ENCODE peak calls at places on chromosome 3, in eight cellular contexts. I, Z, J, M, L, Q, D and P are unnamed samples.

GRCh38 chr3:31010491-31010890 is 116.0 kb upstream of the GADL1 start:
- DNase-seq in I (no peak), Z (no peak), J (no peak), M (peak), L (no peak), Q (peak), D (no peak), P (no peak)

GRCh38 chr3:9747267-9747666 is 2.5 kb upstream of the OGG1 start:
- DNase-seq in I (no peak), Z (no peak), J (no peak), M (no peak), L (no peak), Q (no peak), D (no peak), P (no peak)

GRCh38 chr3:8538904-8539303 is 37.3 kb downstream of the LMCD1 start:
- DNase-seq in I (no peak), Z (no peak), J (no peak), M (peak), L (no peak), Q (peak), D (no peak), P (no peak)

GRCh38 chr3:58416191-58416590 is 17.4 kb downstream of the PDHB start:
- DNase-seq in I (no peak), Z (no peak), J (no peak), M (no peak), L (no peak), Q (no peak), D (no peak), P (no peak)

GRCh38 chr3:130816873-130817445 is 70.3 kb upstream of the PIK3R4 start:
- DNase-seq in I (no peak), Z (no peak), J (no peak), M (no peak), L (no peak), Q (no peak), D (no peak), P (no peak)

GRCh38 chr3:183845608-183846288 is 20.4 kb upstream of the MAP6D1 start:
- DNase-seq in I (no peak), Z (no peak), J (no peak), M (no peak), L (no peak), Q (no peak), D (no peak), P (no peak)

GRCh38 chr3:127597020-127597771 is 1.0 kb upstream of the MCM2 start:
- DNase-seq in I (no peak), Z (no peak), J (no peak), M (no peak), L (no peak), Q (no peak), D (no peak), P (no peak)

GRCh38 chr3:13179181-13179580 is 106.0 kb upstream of the IQSEC1 start:
- DNase-seq in I (no peak), Z (no peak), J (no peak), M (no peak), L (no peak), Q (no peak), D (no peak), P (no peak)

GRCh38 chr3:10548997-10549396 is 43.6 kb upstream of the ATP2B2 start:
- DNase-seq in I (no peak), Z (no peak), J (no peak), M (no peak), L (no peak), Q (no peak), D (no peak), P (no peak)

GRCh38 chr3:182802413-182802812 is 9.1 kb downstream of the ATP11B start:
- DNase-seq in I (no peak), Z (no peak), J (no peak), M (no peak), L (no peak), Q (no peak), D (peak), P (no peak)

GRCh38 chr3:17151598-17152373 is 267.0 kb downstream of the PLCL2 start:
- DNase-seq in I (no peak), Z (no peak), J (no peak), M (no peak), L (no peak), Q (no peak), D (no peak), P (no peak)

GRCh38 chr3:71893120-71893519 is 108.2 kb upstream of the PROK2 start:
- DNase-seq in I (no peak), Z (no peak), J (no peak), M (no peak), L (no peak), Q (no peak), D (no peak), P (no peak)

GRCh38 chr3:134952372-134952771 is 157.3 kb downstream of the EPHB1 start:
- DNase-seq in I (no peak), Z (no peak), J (no peak), M (no peak), L (no peak), Q (no peak), D (no peak), P (no peak)

GRCh38 chr3:151210676-151211381 is 7.8 kb upstream of the GPR171 start:
- DNase-seq in I (no peak), Z (no peak), J (no peak), M (peak), L (no peak), Q (no peak), D (no peak), P (no peak)

DNA sequence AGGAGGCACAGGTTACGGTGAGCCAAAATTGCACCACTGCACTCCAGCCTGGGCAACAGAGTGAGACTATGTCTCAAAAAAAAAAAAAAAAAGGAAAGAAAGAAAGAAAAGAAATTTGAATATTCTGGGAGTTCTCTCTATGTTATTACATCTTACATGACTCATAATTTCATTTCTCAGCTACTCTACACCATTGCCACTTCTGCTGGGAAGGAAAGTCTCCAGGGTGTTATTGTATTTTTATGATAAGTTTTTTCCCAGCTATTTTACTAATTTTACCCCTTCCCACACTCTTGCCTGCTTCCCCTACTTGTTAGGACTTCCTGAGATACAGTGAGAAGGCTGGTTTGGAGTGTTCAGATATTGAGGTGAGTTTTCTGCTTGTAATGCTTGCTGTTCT is 69.6 kb upstream of the UMPS start:
- DNase-seq in I (no peak), Z (no peak), J (no peak), M (no peak), L (no peak), Q (no peak), D (no peak), P (no peak)
- H3K4me3 ChIP-seq in I (no peak), Z (no peak), J (no peak), M (no peak), L (no peak), Q (no peak), D (no peak), P (no peak)

GRCh38 chr3:47863391-47864128 is 60.6 kb downstream of the DHX30 start:
- DNase-seq in I (no peak), Z (no peak), J (no peak), M (no peak), L (no peak), Q (no peak), D (no peak), P (no peak)

GRCh38 chr3:47868306-47868705 is 65.4 kb downstream of the DHX30 start:
- DNase-seq in I (no peak), Z (no peak), J (no peak), M (no peak), L (no peak), Q (no peak), D (no peak), P (no peak)

GRCh38 chr3:47867451-47868017 is 64.6 kb downstream of the DHX30 start:
- DNase-seq in I (no peak), Z (no peak), J (no peak), M (no peak), L (no peak), Q (no peak), D (no peak), P (no peak)

GRCh38 chr3:47870156-47870555 is 67.2 kb downstream of the DHX30 start:
- DNase-seq in I (no peak), Z (no peak), J (no peak), M (no peak), L (no peak), Q (no peak), D (no peak), P (no peak)

DNA sequence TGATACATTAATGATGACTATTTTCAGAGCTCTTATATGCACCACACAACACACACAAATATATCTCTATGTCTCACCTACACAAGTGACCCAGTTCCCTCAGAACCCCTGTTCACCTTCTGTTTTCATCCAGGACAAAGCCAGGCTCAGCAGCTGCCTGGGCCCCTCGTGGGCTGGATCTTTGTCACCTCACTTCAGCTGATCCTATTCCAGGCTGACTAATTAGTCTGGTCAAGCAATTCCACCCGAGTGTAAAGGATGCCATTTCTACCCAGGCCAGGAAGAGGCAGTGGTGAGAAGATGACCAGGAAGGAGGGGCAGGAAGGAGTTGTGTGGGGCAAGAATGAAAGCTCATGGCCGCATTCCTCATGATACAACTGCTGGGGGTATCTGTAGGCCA is 62.3 kb downstream of the DHX30 start:
- DNase-seq in I (no peak), Z (no peak), J (no peak), M (no peak), L (no peak), Q (no peak), D (no peak), P (no peak)
- TF ChIP-seq CTCF in I (no peak), Z (no peak), J (no peak), M (no peak), L (no peak), Q (peak), D (no peak), P (peak)

GRCh38 chr3:123961508-123961856 is 453 bp upstream of the CCDC14 start:
- DNase-seq in I (no peak), Z (no peak), J (no peak), M (no peak), L (no peak), Q (no peak), D (no peak), P (no peak)
- H3K4me3 ChIP-seq in I (peak), Z (peak), J (peak), M (peak), L (peak), Q (peak), D (peak), P (peak)

DNA sequence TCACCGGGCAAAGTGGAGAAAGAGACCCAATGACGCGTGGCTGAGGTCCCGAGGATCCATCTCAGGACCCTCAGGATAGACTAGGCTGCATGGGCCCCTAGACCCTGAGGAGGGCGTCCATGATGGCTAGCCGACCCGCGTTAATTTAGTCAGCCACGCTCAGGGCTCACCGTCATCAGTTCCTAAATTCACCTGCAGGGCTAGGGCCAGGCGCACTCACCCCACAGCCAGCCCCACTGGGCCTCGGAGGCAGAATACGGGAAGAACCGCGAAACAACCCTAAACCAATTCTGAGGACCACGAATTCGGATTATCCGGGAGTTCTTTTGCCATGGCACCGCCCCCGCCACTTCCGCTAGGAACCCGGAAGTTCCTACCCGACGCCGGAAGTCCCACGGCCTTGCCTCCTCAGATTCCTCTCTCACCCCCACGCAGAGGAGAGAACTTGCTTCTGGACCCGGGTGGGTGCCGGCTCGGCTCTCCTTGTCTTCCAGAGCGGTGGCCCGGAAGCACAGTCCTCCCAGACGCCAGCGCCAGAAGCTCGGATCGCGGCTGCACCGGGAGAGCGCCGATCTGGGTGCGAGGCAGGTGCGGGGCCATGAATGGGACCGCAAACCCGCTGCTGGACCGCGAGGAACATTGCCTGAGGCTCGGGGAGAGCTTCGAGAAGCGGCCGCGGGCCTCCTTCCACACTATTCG is at the start of the genes EAF1 and METTL6:
- DNase-seq in I (peak), Z (peak), J (peak), M (peak), L (peak), Q (peak), D (peak), P (no peak)
- TF ChIP-seq CTCF in I (no peak), Z (no peak), J (no peak), M (peak), L (peak), Q (peak), D (no peak), P (no peak)

GRCh38 chr3:88779482-88779881 is 327.9 kb upstream of the EPHA3 start:
- DNase-seq in I (no peak), Z (no peak), J (no peak), M (no peak), L (no peak), Q (no peak), D (no peak), P (no peak)
- H3K4me3 ChIP-seq in I (no peak), Z (no peak), J (no peak), M (no peak), L (no peak), Q (no peak), D (no peak), P (no peak)